ENCODE peak calls at places on chromosome 10, in four cellular contexts. K is ascending aorta, I is uterus, M is GM23338. J is an unnamed sample. For H3K27me3, the result is how much of the 10 kb centered on the place peaks cover.

GRCh38 chr10:98963608-98964007 is 272.0 kb downstream of the HPSE2 start:
- DNase-seq in I (no peak), M (no peak), K (no peak), J (no peak)

GRCh38 chr10:129509835-129510234 is 42.8 kb downstream of the MGMT start:
- DNase-seq in I (no peak), M (no peak), K (no peak), J (no peak)

GRCh38 chr10:55668326-55668922 is 692.6 kb downstream of the ZWINT start:
- DNase-seq in M (peak), K (no peak), I (no peak), J (peak)

GRCh38 chr10:77877461-77878344 is 48.9 kb downstream of the DLG5 start:
- DNase-seq in K (no peak), I (peak), M (peak), J (peak)

GRCh38 chr10:80528901-80529300 is 8.8 kb upstream of the SH2D4B start:
- DNase-seq in M (no peak), K (no peak), I (no peak), J (no peak)

GRCh38 chr10:31554556-31554955 is 235.5 kb downstream of the ZEB1 start:
- DNase-seq in K (no peak), I (no peak), M (no peak), J (no peak)

GRCh38 chr10:63267414-63268138 is 134.4 kb downstream of the NRBF2 start:
- DNase-seq in M (peak), I (no peak), K (no peak), J (no peak)

GRCh38 chr10:44673245-44673999 is 237.7 kb upstream of the TMEM72 start:
- DNase-seq in K (no peak), I (no peak), M (no peak), J (no peak)

GRCh38 chr10:18955041-18955440 is 93.6 kb upstream of the MALRD1 start:
- DNase-seq in K (no peak), I (no peak), M (no peak), J (no peak)

GRCh38 chr10:30556189-30556588 is 73.4 kb downstream of the LYZL2 start:
- DNase-seq in M (no peak), I (no peak), K (no peak), J (no peak)

GRCh38 chr10:48476279-48476982 is 128.4 kb downstream of the ARHGAP22 start:
- DNase-seq in I (no peak), K (peak), M (no peak), J (no peak)

GRCh38 chr10:125023862-125024495 is 82.1 kb downstream of the ZRANB1 start:
- DNase-seq in K (no peak), I (peak), M (no peak), J (no peak)

GRCh38 chr10:110860576-110861241 is 11.0 kb upstream of the PDCD4 start:
- DNase-seq in I (no peak), K (no peak), M (no peak), J (no peak)

GRCh38 chr10:76998451-76998850 is 639.2 kb downstream of the KCNMA1 start:
- DNase-seq in I (no peak), M (no peak), K (no peak), J (no peak)

GRCh38 chr10:34386911-34387310 is 428.2 kb downstream of the PARD3 start:
- DNase-seq in M (no peak), K (no peak), I (no peak), J (no peak)

GRCh38 chr10:103504181-103504783 is 10.8 kb downstream of the NEURL1 start:
- DNase-seq in K (peak), I (peak), M (no peak), J (no peak)

GRCh38 chr10:99777918-99778716 is 4.3 kb upstream of the ABCC2 start:
- DNase-seq in I (no peak), K (no peak), M (peak), J (no peak)

GRCh38 chr10:33869089-33869488 is 534.6 kb upstream of the NRP1 start:
- DNase-seq in K (no peak), M (no peak), I (peak), J (no peak)

GRCh38 chr10:114342976-114343375 is 61.3 kb downstream of the AFAP1L2 start:
- DNase-seq in I (no peak), K (no peak), M (no peak), J (no peak)

GRCh38 chr10:107498983-107499382 is 334.5 kb upstream of the SORCS1 start:
- DNase-seq in M (no peak), I (no peak), K (no peak), J (no peak)

GRCh38 chr10:47415520-47416304 is 31.6 kb upstream of the ZNF488 start:
- DNase-seq in K (no peak), M (no peak), I (no peak), J (no peak)

GRCh38 chr10:71740069-71740468 is 20.5 kb upstream of the C10orf105 start:
- DNase-seq in K (no peak), I (no peak), M (no peak), J (no peak)

GRCh38 chr10:111082102-111082975 is 5.5 kb downstream of the ADRA2A start:
- DNase-seq in K (no peak), M (no peak), I (no peak), J (no peak)

GRCh38 chr10:4721994-4722753 is 103.8 kb upstream of the AKR1E2 start:
- DNase-seq in K (no peak), M (no peak), I (no peak), J (no peak)

GRCh38 chr10:56035489-56035888 is 325.6 kb downstream of the ZWINT start:
- DNase-seq in K (no peak), I (no peak), M (no peak), J (no peak)

GRCh38 chr10:88386878-88387773 is 196.0 kb downstream of the RNLS start:
- DNase-seq in M (peak), K (peak), I (peak), J (peak)

GRCh38 chr10:77837248-77837924 is 89.2 kb downstream of the DLG5 start:
- DNase-seq in M (peak), I (no peak), K (no peak), J (peak)

GRCh38 chr10:24718031-24718855 is 5.4 kb downstream of the ARHGAP21 start:
- DNase-seq in M (peak), I (no peak), K (no peak), J (no peak)

GRCh38 chr10:112080284-112080683 is 103.3 kb downstream of the GPAM start:
- DNase-seq in I (no peak), K (no peak), M (peak), J (no peak)

GRCh38 chr10:131123496-131123895 is 188.0 kb downstream of the TCERG1L start:
- DNase-seq in I (no peak), M (no peak), K (no peak), J (no peak)

GRCh38 chr10:18875480-18875879 is 173.1 kb upstream of the MALRD1 start:
- DNase-seq in M (no peak), I (no peak), K (no peak), J (no peak)

GRCh38 chr10:89337493-89337892 is 9.7 kb downstream of the IFIT3 start:
- DNase-seq in K (no peak), I (no peak), M (no peak), J (no peak)

GRCh38 chr10:79422178-79422892 is 23.1 kb downstream of the ZCCHC24 start:
- DNase-seq in M (no peak), K (peak), I (peak), J (no peak)
- H3K4me3 ChIP-seq in M (no peak), K (no peak), I (no peak), J (no peak)

GRCh38 chr10:132404911-132405462 is 8.0 kb downstream of the PWWP2B start:
- DNase-seq in I (no peak), M (peak), K (no peak), J (no peak)
- H3K27ac ChIP-seq in I (no peak), M (no peak), K (no peak), J (no peak)

GRCh38 chr10:6564367-6564766 is 15.7 kb downstream of the PRKCQ start:
- DNase-seq in K (no peak), I (no peak), M (no peak), J (no peak)
- H3K27me3 ChIP-seq in K (under half), I (under half), M (under half), J (under half)

GRCh38 chr10:3330687-3331086 is 158.1 kb upstream of the PITRM1 start:
- DNase-seq in K (no peak), I (no peak), M (no peak), J (no peak)
- H3K4me3 ChIP-seq in K (no peak), I (no peak), M (no peak), J (no peak)